ENCODE peak calls at places on chromosomes 12 and 14, in ten cellular contexts. Z, X, A, J, D, I, M, Y, E and W are unnamed samples.

GRCh38 chr14:96176275-96176674 is 28.4 kb upstream of the BDKRB2 start:
- DNase-seq in Z (no peak), X (peak), A (no peak), J (peak), D (no peak), I (no peak), M (no peak), Y (peak), E (no peak), W (no peak)

GRCh38 chr12:104399750-104400612 is 56.8 kb upstream of the CHST11 start:
- DNase-seq in Z (no peak), X (no peak), A (no peak), J (no peak), D (no peak), I (no peak), M (no peak), Y (no peak), E (peak), W (no peak)

GRCh38 chr14:91636604-91637003 is 95.3 kb downstream of the CATSPERB start:
- DNase-seq in Z (no peak), X (no peak), A (no peak), J (no peak), D (no peak), I (no peak), M (no peak), Y (peak), E (no peak), W (no peak)

GRCh38 chr14:56168007-56168616 is 49.9 kb downstream of the PELI2 start:
- DNase-seq in Z (no peak), X (no peak), A (no peak), J (no peak), D (no peak), I (no peak), M (no peak), Y (no peak), E (no peak), W (no peak)

GRCh38 chr12:56198836-56199235 is 9.6 kb upstream of the SMARCC2 start:
- DNase-seq in Z (no peak), X (peak), A (no peak), J (no peak), D (no peak), I (no peak), M (peak), Y (no peak), E (no peak), W (no peak)

GRCh38 chr12:30926243-30927209 is at the start of gene TSPAN11:
- DNase-seq in Z (peak), X (peak), A (no peak), J (no peak), D (no peak), I (no peak), M (peak), Y (peak), E (peak), W (no peak)

GRCh38 chr14:80269338-80269935 is 58.1 kb upstream of the DIO2 start:
- DNase-seq in Z (no peak), X (peak), A (no peak), J (peak), D (no peak), I (no peak), M (peak), Y (peak), E (no peak), W (no peak)

GRCh38 chr12:121026274-121027045 is 10.2 kb upstream of the C12orf43 start:
- DNase-seq in Z (no peak), X (no peak), A (peak), J (no peak), D (no peak), I (no peak), M (no peak), Y (no peak), E (peak), W (no peak)

GRCh38 chr12:54933381-54933780 is 51.2 kb downstream of the TESPA1 start:
- DNase-seq in Z (no peak), X (peak), A (peak), J (no peak), D (no peak), I (no peak), M (peak), Y (peak), E (peak), W (no peak)

GRCh38 chr12:124380793-124381453 is 86.0 kb downstream of the RFLNA start:
- DNase-seq in Z (no peak), X (no peak), A (no peak), J (no peak), D (no peak), I (no peak), M (no peak), Y (no peak), E (no peak), W (no peak)

GRCh38 chr14:22047105-22047504 is 373.5 kb upstream of the OR4E1 start:
- DNase-seq in Z (no peak), X (no peak), A (peak), J (no peak), D (no peak), I (no peak), M (no peak), Y (no peak), E (peak), W (peak)